ENCODE peak calls at places on chromosomes 6 and 20, in eight cellular contexts. E is body of pancreas, Y is suprapubic skin, N is heart left ventricle, A is lower leg skin, G is HepG2, P is IMR-90, M is Peyer's patch. W is an unnamed sample.
A peak's percentile ranks its signal among the peaks of the same experiment; 100 is the strongest.

GRCh38 chr6:84897874-84898635 is 133.7 kb upstream of the TBX18 start:
- DNase-seq in E (no peak), Y (no peak), N (no peak), A (no peak), G (no peak), P (peak; percentile 2), M (no peak), W (no peak)

GRCh38 chr6:3766219-3766618 is 14.7 kb upstream of the PXDC1 start:
- DNase-seq in E (no peak), Y (peak; percentile 67), N (no peak), A (peak; percentile 91), G (no peak), P (no peak), M (no peak), W (no peak)

GRCh38 chr6:11366183-11366933 is 133.9 kb upstream of the NEDD9 start:
- DNase-seq in E (no peak), Y (no peak), N (no peak), A (no peak), G (no peak), P (no peak), M (no peak), W (no peak)

GRCh38 chr20:9344080-9344920 is 170.1 kb upstream of the LAMP5 start:
- DNase-seq in E (no peak), Y (no peak), N (peak; percentile 62), A (no peak), G (no peak), P (peak; percentile 85), M (no peak), W (no peak)

GRCh38 chr6:170284126-170284773 is 6.6 kb downstream of the DLL1 start:
- DNase-seq in E (no peak), Y (peak; percentile 68), N (no peak), A (peak; percentile 83), G (no peak), P (no peak), M (peak; percentile 42), W (no peak)

GRCh38 chr6:117399924-117400323 is 25.8 kb downstream of the ROS1 start:
- DNase-seq in E (no peak), Y (no peak), N (no peak), A (no peak), G (peak; percentile 20), P (peak; percentile 4), M (no peak), W (no peak)

GRCh38 chr6:13220266-13220665 is 108.1 kb downstream of the TBC1D7 start:
- DNase-seq in E (no peak), Y (no peak), N (no peak), A (peak; percentile 3), G (no peak), P (no peak), M (no peak), W (no peak)

GRCh38 chr20:46990017-46990810 is 95.6 kb downstream of the EYA2 start:
- DNase-seq in E (no peak), Y (no peak), N (no peak), A (peak; percentile 90), G (no peak), P (no peak), M (no peak), W (no peak)

GRCh38 chr6:105607624-105608392 is 204.9 kb upstream of the PREP start:
- DNase-seq in E (no peak), Y (no peak), N (no peak), A (no peak), G (no peak), P (peak; percentile 41), M (no peak), W (no peak)

GRCh38 chr6:161009991-161010390 is 18.4 kb downstream of the MAP3K4 start:
- DNase-seq in E (no peak), Y (no peak), N (no peak), A (no peak), G (no peak), P (no peak), M (no peak), W (no peak)

GRCh38 chr6:24719125-24719931 is at the start of gene C6orf62:
- DNase-seq in E (peak; percentile 53), Y (no peak), N (peak; percentile 26), A (peak; percentile 86), G (no peak), P (peak; percentile 30), M (peak; percentile 59), W (no peak)

GRCh38 chr6:131460603-131460995 is 112.4 kb upstream of the ARG1 start:
- DNase-seq in E (no peak), Y (no peak), N (no peak), A (no peak), G (no peak), P (no peak), M (no peak), W (no peak)

GRCh38 chr20:41138527-41139226 is 1.3 kb downstream of the PLCG1 start:
- DNase-seq in E (no peak), Y (no peak), N (peak; percentile 36), A (no peak), G (peak; percentile 40), P (peak; percentile 12), M (peak; percentile 61), W (no peak)

GRCh38 chr20:58697867-58698703 is 5.5 kb downstream of the NPEPL1 start:
- DNase-seq in E (no peak), Y (peak; percentile 71), N (no peak), A (peak; percentile 85), G (no peak), P (no peak), M (no peak), W (no peak)

GRCh38 chr6:49553353-49553752 is 2.9 kb downstream of the C6orf141 start:
- DNase-seq in E (peak; percentile 12), Y (no peak), N (no peak), A (no peak), G (no peak), P (peak; percentile 1), M (no peak), W (no peak)

DNA sequence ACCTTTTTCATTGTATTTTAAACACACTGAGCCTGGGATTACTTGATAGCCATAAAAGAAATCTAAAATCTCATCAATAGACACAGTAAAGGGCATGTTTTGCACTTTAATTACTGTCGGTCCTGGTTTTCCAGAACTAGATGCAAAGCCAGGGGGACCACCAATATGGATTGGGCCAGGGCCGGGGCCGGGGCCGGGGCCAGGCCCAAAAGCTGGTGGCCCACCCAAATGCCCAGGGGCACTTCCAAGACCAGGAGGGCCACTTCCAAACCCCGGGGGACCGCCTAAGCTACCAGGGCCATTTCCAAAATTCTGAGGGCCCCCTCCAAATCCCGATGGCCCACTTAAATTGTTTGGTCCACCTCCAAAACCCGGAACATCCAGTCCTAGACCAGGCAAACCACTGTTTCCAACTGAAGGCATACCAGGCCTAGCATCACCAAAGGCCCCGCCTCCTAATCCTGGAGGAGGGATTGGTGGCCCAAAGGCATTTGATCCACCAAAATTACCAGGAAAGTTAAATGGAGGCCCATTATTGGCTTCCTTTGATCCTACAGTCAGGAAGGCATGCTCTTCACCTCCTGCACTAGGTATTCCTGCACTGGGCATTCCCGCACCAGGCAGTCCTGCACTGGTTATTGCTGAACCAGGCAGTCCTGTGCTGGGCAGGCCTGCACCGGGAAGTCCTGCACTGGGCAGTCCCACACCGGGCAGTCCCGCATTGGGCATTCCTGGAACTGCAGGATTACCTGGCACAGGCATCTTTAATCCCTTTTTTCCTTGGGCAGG is 11.9 kb downstream of the CPNE1 start:
- DNase-seq in E (no peak), Y (no peak), N (no peak), A (no peak), G (no peak), P (no peak), M (no peak), W (no peak)
- TF ChIP-seq POLR2A in E (no peak), Y (no peak), N (no peak), A (no peak), G (peak; percentile 29), P (no peak), M (no peak), W (no peak)

GRCh38 chr6:53793318-53793975 is 1.4 kb upstream of the LRRC1 start:
- DNase-seq in E (peak; percentile 79), Y (no peak), N (peak; percentile 28), A (no peak), G (peak; percentile 96), P (peak; percentile 61), M (peak; percentile 63), W (no peak)
- TF ChIP-seq POLR2A in E (peak; percentile 54), Y (no peak), N (no peak), A (no peak), G (peak; percentile 69), P (no peak), M (no peak), W (no peak)

GRCh38 chr20:51767867-51768758 is at the start of gene ATP9A:
- DNase-seq in E (peak; percentile 37), Y (no peak), N (peak; percentile 34), A (peak; percentile 86), G (no peak), P (peak; percentile 31), M (peak; percentile 65), W (no peak)

GRCh38 chr20:51769941-51770615 is 1.9 kb upstream of the ATP9A start:
- DNase-seq in E (no peak), Y (no peak), N (no peak), A (no peak), G (no peak), P (no peak), M (no peak), W (no peak)

GRCh38 chr20:51768759-51769517 is 748 bp upstream of the ATP9A start:
- DNase-seq in E (no peak), Y (no peak), N (no peak), A (no peak), G (no peak), P (no peak), M (no peak), W (no peak)

GRCh38 chr20:51763965-51764602 is 4.1 kb downstream of the ATP9A start:
- DNase-seq in E (no peak), Y (no peak), N (no peak), A (no peak), G (no peak), P (peak; percentile 27), M (no peak), W (no peak)

GRCh38 chr20:51767018-51767866 is 948 bp downstream of the ATP9A start:
- DNase-seq in E (peak; percentile 94), Y (no peak), N (peak; percentile 53), A (peak; percentile 89), G (peak; percentile 83), P (no peak), M (peak; percentile 95), W (no peak)
- TF ChIP-seq POLR2A in E (peak; percentile 78), Y (no peak), N (no peak), A (no peak), G (peak; percentile 77), P (no peak), M (peak; percentile 77), W (no peak)

GRCh38 chr6:81752084-81752968 is at the start of gene TENT5A:
- DNase-seq in E (peak; percentile 96), Y (peak; percentile 97), N (peak; percentile 94), A (peak; percentile 99), G (peak; percentile 83), P (peak; percentile 88), M (peak; percentile 96), W (peak; percentile 42)

GRCh38 chr6:81750660-81751387 is 1.7 kb downstream of the TENT5A start:
- DNase-seq in E (no peak), Y (no peak), N (no peak), A (no peak), G (no peak), P (peak; percentile 18), M (no peak), W (no peak)

GRCh38 chr6:81752969-81753708 is 658 bp upstream of the TENT5A start:
- DNase-seq in E (peak; percentile 91), Y (peak; percentile 94), N (peak; percentile 93), A (peak; percentile 98), G (peak; percentile 80), P (peak; percentile 89), M (peak; percentile 95), W (peak; percentile 30)

GRCh38 chr6:81750201-81750600 is 2.3 kb downstream of the TENT5A start:
- DNase-seq in E (no peak), Y (no peak), N (no peak), A (no peak), G (no peak), P (no peak), M (no peak), W (no peak)

GRCh38 chr6:81751388-81752083 is 945 bp downstream of the TENT5A start:
- DNase-seq in E (peak; percentile 64), Y (peak; percentile 87), N (peak; percentile 57), A (peak; percentile 91), G (peak; percentile 21), P (peak; percentile 38), M (peak; percentile 77), W (peak; percentile 12)
- TF ChIP-seq POLR2A in E (peak; percentile 8), Y (no peak), N (no peak), A (no peak), G (no peak), P (no peak), M (no peak), W (no peak)